ENCODE peak calls at places on chromosomes 5 and 9, in six cellular contexts. One of them, this sample, is unnamed.

GRCh38 chr9:84669293-84670105 is at the start of gene NTRK2:
- DNase-seq in astrocyte: peak; percentile 37
- DNase-seq in aorta: peak; percentile 50
- DNase-seq in SK-N-SH: peak; percentile 65
- DNase-seq in body of pancreas: peak; percentile 22
- DNase-seq in tibial nerve: peak; percentile 19
- DNase-seq in this sample: peak; percentile 11

GRCh38 chr5:6181871-6182270 is 196.5 kb downstream of the MED10 start:
- DNase-seq in astrocyte: no peak
- DNase-seq in aorta: no peak
- DNase-seq in SK-N-SH: no peak
- DNase-seq in body of pancreas: no peak
- DNase-seq in tibial nerve: no peak
- DNase-seq in this sample: no peak

GRCh38 chr9:135589596-135590485 is 28.3 kb downstream of the PAEP start:
- DNase-seq in astrocyte: no peak
- DNase-seq in aorta: no peak
- DNase-seq in SK-N-SH: no peak
- DNase-seq in body of pancreas: no peak
- DNase-seq in tibial nerve: no peak
- DNase-seq in this sample: no peak

GRCh38 chr5:72137826-72138409 is 30.6 kb downstream of the MAP1B start:
- DNase-seq in astrocyte: no peak
- DNase-seq in aorta: no peak
- DNase-seq in SK-N-SH: no peak
- DNase-seq in body of pancreas: no peak
- DNase-seq in tibial nerve: no peak
- DNase-seq in this sample: no peak

GRCh38 chr5:155850411-155850810 is 476.6 kb upstream of the SGCD start:
- DNase-seq in astrocyte: no peak
- DNase-seq in aorta: no peak
- DNase-seq in SK-N-SH: no peak
- DNase-seq in body of pancreas: no peak
- DNase-seq in tibial nerve: no peak
- DNase-seq in this sample: no peak

GRCh38 chr5:16855475-16855874 is 80.6 kb downstream of the MYO10 start:
- DNase-seq in astrocyte: peak; percentile 41
- DNase-seq in aorta: no peak
- DNase-seq in SK-N-SH: peak; percentile 71
- DNase-seq in body of pancreas: no peak
- DNase-seq in tibial nerve: no peak
- DNase-seq in this sample: peak; percentile 31

GRCh38 chr5:142012792-142013388 is at the start of gene GNPDA1:
- DNase-seq in astrocyte: peak; percentile 35
- DNase-seq in aorta: peak; percentile 89
- DNase-seq in SK-N-SH: peak; percentile 94
- DNase-seq in body of pancreas: peak; percentile 86
- DNase-seq in tibial nerve: peak; percentile 75
- DNase-seq in this sample: peak; percentile 88

GRCh38 chr5:123997354-123998215 is 485.6 kb downstream of the CSNK1G3 start:
- DNase-seq in astrocyte: peak; percentile 85
- DNase-seq in aorta: no peak
- DNase-seq in SK-N-SH: peak; percentile 41
- DNase-seq in body of pancreas: no peak
- DNase-seq in tibial nerve: no peak
- DNase-seq in this sample: no peak

GRCh38 chr9:124309665-124310064 is 51.9 kb downstream of the NEK6 start:
- DNase-seq in astrocyte: peak; percentile 97
- DNase-seq in aorta: peak; percentile 88
- DNase-seq in SK-N-SH: no peak
- DNase-seq in body of pancreas: no peak
- DNase-seq in tibial nerve: no peak
- DNase-seq in this sample: no peak

GRCh38 chr5:115375922-115376321 is 79.5 kb upstream of the CCDC112 start:
- DNase-seq in astrocyte: peak; percentile 15
- DNase-seq in aorta: no peak
- DNase-seq in SK-N-SH: no peak
- DNase-seq in body of pancreas: no peak
- DNase-seq in tibial nerve: no peak
- DNase-seq in this sample: peak; percentile 69

GRCh38 chr5:14490309-14490711 is 91.3 kb upstream of the OTULINL start:
- DNase-seq in astrocyte: no peak
- DNase-seq in aorta: peak; percentile 81
- DNase-seq in SK-N-SH: peak; percentile 12
- DNase-seq in body of pancreas: no peak
- DNase-seq in tibial nerve: no peak
- DNase-seq in this sample: no peak

GRCh38 chr5:93378073-93378472 is 202.9 kb downstream of the NR2F1-AS1 start:
- DNase-seq in astrocyte: peak; percentile 91
- DNase-seq in aorta: no peak
- DNase-seq in SK-N-SH: no peak
- DNase-seq in body of pancreas: no peak
- DNase-seq in tibial nerve: no peak
- DNase-seq in this sample: no peak

GRCh38 chr9:97283768-97284167 is 23.7 kb upstream of the CCDC180 start:
- DNase-seq in astrocyte: no peak
- DNase-seq in aorta: no peak
- DNase-seq in SK-N-SH: no peak
- DNase-seq in body of pancreas: no peak
- DNase-seq in tibial nerve: no peak
- DNase-seq in this sample: no peak
- H3K36me3 ChIP-seq in astrocyte: no peaks in the 10 kb centered on the region
- H3K36me3 ChIP-seq in aorta: peaks cover 9% of the 10 kb centered on the region
- H3K36me3 ChIP-seq in SK-N-SH: peaks cover 63% of the 10 kb centered on the region
- H3K36me3 ChIP-seq in body of pancreas: peaks cover 7% of the 10 kb centered on the region
- H3K36me3 ChIP-seq in tibial nerve: peaks cover 9% of the 10 kb centered on the region
- H3K36me3 ChIP-seq in this sample: peaks cover 87% of the 10 kb centered on the region

DNA sequence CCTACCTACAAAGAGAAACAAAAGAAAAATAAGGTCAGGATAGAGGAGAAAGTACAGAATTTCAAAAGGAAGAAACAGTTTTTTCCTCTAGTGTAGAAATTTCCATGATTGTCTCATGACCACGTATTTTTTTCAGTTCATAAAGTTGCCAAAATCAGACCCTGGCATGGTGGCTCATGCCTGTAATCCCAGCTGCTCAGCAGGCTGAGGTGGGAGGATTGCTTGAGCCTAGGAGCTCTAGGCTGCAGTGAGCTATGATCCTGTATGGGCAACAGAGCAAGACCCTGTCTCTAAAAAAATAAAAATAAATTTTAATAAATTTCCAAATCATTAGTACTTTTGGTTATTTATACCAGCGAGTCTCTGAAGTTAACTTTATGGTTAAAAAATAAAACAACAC is 37.8 kb downstream of the CWC27 start:
- DNase-seq in astrocyte: no peak
- DNase-seq in aorta: no peak
- DNase-seq in SK-N-SH: no peak
- DNase-seq in body of pancreas: no peak
- DNase-seq in tibial nerve: no peak
- DNase-seq in this sample: no peak
- H3K36me3 ChIP-seq in astrocyte: no peaks in the 10 kb centered on the region
- H3K36me3 ChIP-seq in aorta: peaks cover 4% of the 10 kb centered on the region
- H3K36me3 ChIP-seq in SK-N-SH: peaks cover 35% of the 10 kb centered on the region
- H3K36me3 ChIP-seq in body of pancreas: no peaks in the 10 kb centered on the region
- H3K36me3 ChIP-seq in tibial nerve: no peaks in the 10 kb centered on the region
- H3K36me3 ChIP-seq in this sample: no peaks in the 10 kb centered on the region

DNA sequence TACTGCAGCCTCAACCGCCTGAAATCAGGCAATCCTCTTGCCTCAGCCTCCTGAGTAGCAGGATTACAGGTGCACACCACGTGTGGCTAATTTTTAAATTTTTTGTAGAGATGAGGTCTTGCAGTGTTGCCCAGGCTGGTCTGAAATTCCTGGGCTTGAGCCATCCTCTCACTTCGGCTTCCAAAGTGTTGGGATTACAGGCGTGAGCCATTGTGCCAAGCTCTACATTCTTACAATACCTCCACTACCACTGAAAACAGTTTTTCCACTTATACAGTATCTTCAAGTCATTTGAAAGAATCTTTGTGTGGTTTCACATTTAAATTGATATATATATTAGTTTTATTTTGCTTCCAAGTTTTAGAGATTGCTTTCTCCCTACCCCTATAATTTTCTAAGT is 42.6 kb downstream of the LARP1 start:
- DNase-seq in astrocyte: peak; percentile 52
- DNase-seq in aorta: no peak
- DNase-seq in SK-N-SH: no peak
- DNase-seq in body of pancreas: no peak
- DNase-seq in tibial nerve: no peak
- DNase-seq in this sample: no peak
- H3K36me3 ChIP-seq in astrocyte: peaks cover 67% of the 10 kb centered on the region
- H3K36me3 ChIP-seq in aorta: peaks cover 9% of the 10 kb centered on the region
- H3K36me3 ChIP-seq in SK-N-SH: peaks cover 82% of the 10 kb centered on the region
- H3K36me3 ChIP-seq in body of pancreas: peaks cover 12% of the 10 kb centered on the region
- H3K36me3 ChIP-seq in tibial nerve: peaks cover 19% of the 10 kb centered on the region
- H3K36me3 ChIP-seq in this sample: peaks cover 21% of the 10 kb centered on the region

GRCh38 chr9:134419684-134420076 is 93.4 kb downstream of the RXRA start:
- DNase-seq in astrocyte: no peak
- DNase-seq in aorta: no peak
- DNase-seq in SK-N-SH: peak; percentile 83
- DNase-seq in body of pancreas: no peak
- DNase-seq in tibial nerve: no peak
- DNase-seq in this sample: no peak

GRCh38 chr9:134418986-134419683 is 92.9 kb downstream of the RXRA start:
- DNase-seq in astrocyte: no peak
- DNase-seq in aorta: no peak
- DNase-seq in SK-N-SH: no peak
- DNase-seq in body of pancreas: no peak
- DNase-seq in tibial nerve: no peak
- DNase-seq in this sample: no peak

GRCh38 chr9:134420281-134420835 is 94.1 kb downstream of the RXRA start:
- DNase-seq in astrocyte: no peak
- DNase-seq in aorta: no peak
- DNase-seq in SK-N-SH: no peak
- DNase-seq in body of pancreas: no peak
- DNase-seq in tibial nerve: no peak
- DNase-seq in this sample: no peak

GRCh38 chr9:134416385-134417022 is 90.2 kb downstream of the RXRA start:
- DNase-seq in astrocyte: no peak
- DNase-seq in aorta: no peak
- DNase-seq in SK-N-SH: no peak
- DNase-seq in body of pancreas: no peak
- DNase-seq in tibial nerve: no peak
- DNase-seq in this sample: no peak

GRCh38 chr9:134418354-134418753 is 92.1 kb downstream of the RXRA start:
- DNase-seq in astrocyte: no peak
- DNase-seq in aorta: no peak
- DNase-seq in SK-N-SH: no peak
- DNase-seq in body of pancreas: no peak
- DNase-seq in tibial nerve: no peak
- DNase-seq in this sample: no peak
- H3K36me3 ChIP-seq in astrocyte: no peaks in the 10 kb centered on the region
- H3K36me3 ChIP-seq in aorta: no peaks in the 10 kb centered on the region
- H3K36me3 ChIP-seq in SK-N-SH: peaks cover 10% of the 10 kb centered on the region
- H3K36me3 ChIP-seq in body of pancreas: no peaks in the 10 kb centered on the region
- H3K36me3 ChIP-seq in tibial nerve: peaks cover 7% of the 10 kb centered on the region
- H3K36me3 ChIP-seq in this sample: peaks cover 56% of the 10 kb centered on the region

GRCh38 chr5:177209610-177210009 is 76.0 kb downstream of the NSD1 start:
- DNase-seq in astrocyte: no peak
- DNase-seq in aorta: no peak
- DNase-seq in SK-N-SH: no peak
- DNase-seq in body of pancreas: no peak
- DNase-seq in tibial nerve: no peak
- DNase-seq in this sample: no peak

DNA sequence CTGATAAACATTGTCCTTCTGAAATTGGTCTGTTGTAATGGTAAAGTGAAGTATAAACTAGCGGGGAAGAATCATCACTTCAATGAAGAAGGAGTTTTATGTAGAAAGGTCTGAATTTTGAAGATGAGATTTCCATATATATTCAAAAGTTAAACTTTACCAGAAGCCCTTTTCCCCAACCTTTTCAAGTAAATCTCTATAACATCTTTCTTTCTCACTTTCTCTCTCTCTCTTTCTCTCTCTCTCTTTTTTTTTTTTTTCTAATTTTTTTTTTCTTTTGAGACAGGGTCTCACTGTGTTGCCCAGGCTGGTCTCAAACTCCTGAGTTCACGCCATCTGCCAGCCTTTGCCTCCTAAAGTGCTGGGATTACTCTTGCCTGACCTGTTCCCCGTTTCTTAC is 78.7 kb downstream of the NSD1 start:
- DNase-seq in astrocyte: no peak
- DNase-seq in aorta: no peak
- DNase-seq in SK-N-SH: no peak
- DNase-seq in body of pancreas: no peak
- DNase-seq in tibial nerve: no peak
- DNase-seq in this sample: no peak
- H3K36me3 ChIP-seq in astrocyte: peaks cover 37% of the 10 kb centered on the region
- H3K36me3 ChIP-seq in aorta: peaks cover 2% of the 10 kb centered on the region
- H3K36me3 ChIP-seq in SK-N-SH: peaks cover 27% of the 10 kb centered on the region
- H3K36me3 ChIP-seq in body of pancreas: no peaks in the 10 kb centered on the region
- H3K36me3 ChIP-seq in tibial nerve: peaks cover 11% of the 10 kb centered on the region
- H3K36me3 ChIP-seq in this sample: peaks cover 87% of the 10 kb centered on the region

This sample was measured in heart left ventricle.